ENCODE peak calls at places on chromosomes 11 and 22, in ten cellular contexts. C is H9, V is kidney epithelial cell, K is mucosa of descending colon, R is GM12864, J is left lung, Q is B cell, H is Caco-2, A is MM.1S, M is fibroblast of lung. Z is an unnamed sample.

GRCh38 chr11:78313181-78313788 is 104.3 kb downstream of the GAB2 start:
- DNase-seq in C (no peak), V (peak), K (no peak), R (no peak), J (no peak), Q (no peak), H (no peak), A (no peak), M (peak), Z (no peak)

GRCh38 chr22:30538280-30538679 is 8.3 kb downstream of the SEC14L6 start:
- DNase-seq in C (no peak), V (no peak), K (no peak), R (no peak), J (no peak), Q (no peak), H (no peak), A (no peak), M (no peak), Z (no peak)

GRCh38 chr11:96260067-96260511 is 82.9 kb downstream of the MAML2 start:
- DNase-seq in C (no peak), V (no peak), K (no peak), R (no peak), J (no peak), Q (no peak), H (no peak), A (no peak), M (no peak), Z (no peak)

GRCh38 chr22:42933783-42934144 is 76.7 kb upstream of the ARFGAP3 start:
- DNase-seq in C (no peak), V (peak), K (no peak), R (no peak), J (no peak), Q (no peak), H (no peak), A (no peak), M (peak), Z (no peak)

GRCh38 chr11:106917973-106918372 is 100.3 kb downstream of the GUCY1A2 start:
- DNase-seq in C (peak), V (no peak), K (no peak), R (no peak), J (no peak), Q (no peak), H (peak), A (peak), M (peak), Z (no peak)

GRCh38 chr11:69453151-69453550 is 28.3 kb upstream of the LINC01488 start:
- DNase-seq in C (no peak), V (no peak), K (no peak), R (no peak), J (peak), Q (no peak), H (no peak), A (no peak), M (no peak), Z (no peak)

GRCh38 chr11:19811391-19811790 is 98.8 kb downstream of the NAV2 start:
- DNase-seq in C (no peak), V (no peak), K (no peak), R (no peak), J (no peak), Q (no peak), H (no peak), A (no peak), M (no peak), Z (no peak)

GRCh38 chr11:60705895-60706294 is 6.5 kb downstream of the MS4A8 start:
- DNase-seq in C (no peak), V (no peak), K (no peak), R (no peak), J (no peak), Q (no peak), H (no peak), A (no peak), M (no peak), Z (no peak)

GRCh38 chr11:114914231-114915005 is 236.1 kb downstream of the NXPE2 start:
- DNase-seq in C (no peak), V (no peak), K (no peak), R (no peak), J (no peak), Q (no peak), H (no peak), A (no peak), M (no peak), Z (no peak)

GRCh38 chr11:132024587-132025295 is 654.3 kb downstream of the NTM start:
- DNase-seq in C (no peak), V (peak), K (no peak), R (no peak), J (no peak), Q (no peak), H (no peak), A (no peak), M (peak), Z (no peak)

GRCh38 chr11:36354221-36355003 is 58.3 kb downstream of the PRR5L start:
- DNase-seq in C (no peak), V (no peak), K (no peak), R (peak), J (no peak), Q (no peak), H (peak), A (peak), M (no peak), Z (no peak)

GRCh38 chr11:43982421-43982820 is 40.0 kb downstream of the C11orf96 start:
- DNase-seq in C (no peak), V (no peak), K (no peak), R (no peak), J (no peak), Q (no peak), H (no peak), A (no peak), M (no peak), Z (no peak)

GRCh38 chr11:130323452-130324448 is 9.0 kb upstream of the ZBTB44 start:
- DNase-seq in C (no peak), V (no peak), K (no peak), R (no peak), J (no peak), Q (no peak), H (no peak), A (no peak), M (peak), Z (no peak)

GRCh38 chr11:87114093-87114492 is 76.4 kb downstream of the TMEM135 start:
- DNase-seq in C (no peak), V (no peak), K (no peak), R (no peak), J (no peak), Q (no peak), H (no peak), A (no peak), M (peak), Z (no peak)

GRCh38 chr22:25736378-25737011 is 5.5 kb upstream of the MYO18B start:
- DNase-seq in C (no peak), V (no peak), K (no peak), R (no peak), J (no peak), Q (no peak), H (no peak), A (no peak), M (no peak), Z (no peak)

GRCh38 chr11:33002143-33002542 is 13.5 kb upstream of the DEPDC7 start:
- DNase-seq in C (no peak), V (no peak), K (no peak), R (no peak), J (no peak), Q (no peak), H (no peak), A (no peak), M (no peak), Z (no peak)

GRCh38 chr11:66070604-66071325 is 693 bp downstream of the PACS1 start:
- DNase-seq in C (peak), V (no peak), K (peak), R (no peak), J (peak), Q (peak), H (peak), A (peak), M (peak), Z (no peak)

GRCh38 chr11:35144103-35144741 is 5.3 kb downstream of the CD44 start:
- DNase-seq in C (no peak), V (no peak), K (peak), R (peak), J (no peak), Q (peak), H (no peak), A (peak), M (peak), Z (no peak)

GRCh38 chr11:12418019-12418611 is 40.7 kb downstream of the PARVA start:
- DNase-seq in C (no peak), V (no peak), K (no peak), R (no peak), J (no peak), Q (no peak), H (no peak), A (no peak), M (peak), Z (no peak)

GRCh38 chr22:27088026-27088425 is 430.6 kb downstream of the MIAT start:
- DNase-seq in C (no peak), V (no peak), K (no peak), R (no peak), J (no peak), Q (no peak), H (no peak), A (no peak), M (peak), Z (no peak)

GRCh38 chr22:50469377-50470305 is 5.2 kb downstream of the SBF1 start:
- DNase-seq in C (peak), V (peak), K (peak), R (peak), J (peak), Q (peak), H (no peak), A (peak), M (peak), Z (no peak)

GRCh38 chr11:48111941-48112340 is 104.7 kb upstream of the OR4B1 start:
- DNase-seq in C (no peak), V (no peak), K (no peak), R (no peak), J (no peak), Q (no peak), H (no peak), A (no peak), M (no peak), Z (no peak)

GRCh38 chr11:65036931-65037330 is 4.1 kb upstream of the SAC3D1 start:
- DNase-seq in C (no peak), V (no peak), K (no peak), R (no peak), J (peak), Q (no peak), H (no peak), A (no peak), M (no peak), Z (peak)

GRCh38 chr22:25404923-25405853 is 159.3 kb upstream of the GRK3 start:
- DNase-seq in C (no peak), V (no peak), K (peak), R (no peak), J (peak), Q (peak), H (peak), A (peak), M (peak), Z (no peak)

GRCh38 chr11:133790995-133791394 is 54.3 kb downstream of the SPATA19 start:
- DNase-seq in C (no peak), V (no peak), K (no peak), R (no peak), J (no peak), Q (no peak), H (no peak), A (no peak), M (no peak), Z (no peak)

GRCh38 chr11:128532571-128533091 is 54.7 kb downstream of the ETS1 start:
- DNase-seq in C (peak), V (no peak), K (no peak), R (no peak), J (no peak), Q (no peak), H (no peak), A (no peak), M (no peak), Z (no peak)

GRCh38 chr11:61637287-61637686 is 42.9 kb upstream of the DAGLA start:
- DNase-seq in C (no peak), V (no peak), K (no peak), R (no peak), J (no peak), Q (no peak), H (no peak), A (peak), M (peak), Z (no peak)

GRCh38 chr11:78205256-78205655 is 16.5 kb downstream of the USP35 start:
- DNase-seq in C (no peak), V (no peak), K (no peak), R (no peak), J (no peak), Q (no peak), H (no peak), A (no peak), M (no peak), Z (no peak)

GRCh38 chr11:102794382-102794781 is 3.6 kb downstream of the MMP1 start:
- DNase-seq in C (peak), V (no peak), K (no peak), R (no peak), J (no peak), Q (peak), H (peak), A (peak), M (no peak), Z (no peak)

GRCh38 chr22:23225724-23226496 is 45.6 kb downstream of the BCR start:
- DNase-seq in C (no peak), V (no peak), K (peak), R (no peak), J (peak), Q (no peak), H (no peak), A (no peak), M (peak), Z (no peak)

GRCh38 chr11:4074266-4074665 is 20.3 kb upstream of the RRM1 start:
- DNase-seq in C (no peak), V (no peak), K (no peak), R (no peak), J (no peak), Q (no peak), H (no peak), A (no peak), M (no peak), Z (no peak)

GRCh38 chr22:41240377-41241132 is at the start of gene CHADL:
- DNase-seq in C (peak), V (no peak), K (no peak), R (no peak), J (no peak), Q (no peak), H (no peak), A (no peak), M (no peak), Z (no peak)

GRCh38 chr11:20275987-20276660 is 87.4 kb upstream of the HTATIP2 start:
- DNase-seq in C (no peak), V (peak), K (no peak), R (no peak), J (no peak), Q (no peak), H (no peak), A (no peak), M (no peak), Z (no peak)

GRCh38 chr11:114893329-114893728 is 215.0 kb downstream of the NXPE2 start:
- DNase-seq in C (no peak), V (no peak), K (no peak), R (no peak), J (no peak), Q (no peak), H (no peak), A (no peak), M (no peak), Z (no peak)

GRCh38 chr11:91303754-91304153 is 920.9 kb upstream of the FAT3 start:
- DNase-seq in C (no peak), V (no peak), K (no peak), R (no peak), J (no peak), Q (no peak), H (no peak), A (no peak), M (no peak), Z (no peak)

GRCh38 chr11:91305402-91305801 is 919.2 kb upstream of the FAT3 start:
- DNase-seq in C (no peak), V (no peak), K (no peak), R (no peak), J (no peak), Q (no peak), H (no peak), A (no peak), M (no peak), Z (no peak)

GRCh38 chr11:91310085-91310484 is 914.5 kb upstream of the FAT3 start:
- DNase-seq in C (no peak), V (no peak), K (no peak), R (no peak), J (no peak), Q (no peak), H (no peak), A (no peak), M (no peak), Z (no peak)

GRCh38 chr11:91308069-91308468 is 916.5 kb upstream of the FAT3 start:
- DNase-seq in C (no peak), V (no peak), K (no peak), R (no peak), J (no peak), Q (no peak), H (no peak), A (no peak), M (no peak), Z (peak)
- TF ChIP-seq CTCF in C (no peak), V (no peak), K (no peak), R (no peak), J (no peak), Q (no peak), H (no peak), A (no peak), M (no peak), Z (no peak)

GRCh38 chr11:125163431-125164011 is 1.0 kb upstream of the PKNOX2 start:
- DNase-seq in C (peak), V (no peak), K (no peak), R (no peak), J (no peak), Q (no peak), H (no peak), A (no peak), M (no peak), Z (no peak)

GRCh38 chr11:125164091-125164421 is 495 bp upstream of the PKNOX2 start:
- DNase-seq in C (no peak), V (no peak), K (no peak), R (no peak), J (no peak), Q (no peak), H (no peak), A (no peak), M (no peak), Z (no peak)

GRCh38 chr11:125165664-125166346 is 1.3 kb downstream of the PKNOX2 start:
- DNase-seq in C (no peak), V (no peak), K (no peak), R (no peak), J (no peak), Q (peak), H (no peak), A (no peak), M (peak), Z (no peak)

GRCh38 chr11:125165111-125165663 is 636 bp downstream of the PKNOX2 start:
- DNase-seq in C (no peak), V (no peak), K (peak), R (no peak), J (peak), Q (peak), H (peak), A (no peak), M (peak), Z (no peak)

DNA sequence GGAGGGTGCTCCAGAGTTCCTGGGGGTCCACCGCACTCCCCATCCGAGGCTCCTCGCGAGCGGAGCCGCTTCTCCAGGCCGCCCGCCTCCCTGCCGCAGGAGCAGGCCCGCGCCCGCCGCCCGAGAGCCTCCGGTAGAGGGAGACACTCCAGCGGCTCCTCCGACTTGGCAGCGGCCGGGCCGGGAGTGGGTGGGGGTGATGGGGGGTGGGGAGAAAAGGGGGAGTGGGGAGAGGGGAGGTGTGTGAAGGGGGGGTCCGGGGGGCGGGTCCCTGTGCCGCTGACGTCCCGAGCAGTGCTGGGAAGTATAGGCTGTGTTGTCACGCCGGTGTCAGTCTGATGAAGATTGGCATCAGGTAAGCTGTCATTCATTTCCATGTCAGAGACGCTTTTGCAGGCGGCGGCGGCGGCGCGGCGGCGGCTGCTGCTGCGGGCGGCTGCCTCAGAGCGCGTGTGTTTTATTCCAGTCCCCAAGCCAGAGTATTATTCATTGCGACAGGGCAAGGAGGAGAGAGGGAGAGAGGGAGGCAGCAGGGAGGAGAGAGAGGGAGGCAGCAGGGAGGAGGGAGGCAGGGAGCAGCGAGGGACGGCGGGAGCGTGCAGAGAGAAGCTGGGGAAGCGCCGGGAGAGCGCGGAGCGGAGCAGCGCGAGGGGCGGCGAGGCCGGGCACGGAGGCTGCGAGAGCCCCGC is at the start of gene PKNOX2:
- DNase-seq in C (peak), V (no peak), K (peak), R (no peak), J (peak), Q (peak), H (peak), A (peak), M (peak), Z (peak)
- TF ChIP-seq CTCF in C (peak), V (peak), K (peak), R (peak), J (peak), Q (peak), H (peak), A (peak), M (peak), Z (peak)

GRCh38 chr11:31050061-31050790 is 319.3 kb downstream of the DCDC1 start:
- DNase-seq in C (peak), V (no peak), K (peak), R (no peak), J (no peak), Q (no peak), H (no peak), A (no peak), M (no peak), Z (no peak)

GRCh38 chr11:31045335-31045734 is 324.2 kb downstream of the DCDC1 start:
- DNase-seq in C (no peak), V (no peak), K (no peak), R (no peak), J (no peak), Q (no peak), H (peak), A (no peak), M (peak), Z (peak)
- TF ChIP-seq CTCF in C (peak), V (peak), K (no peak), R (no peak), J (no peak), Q (no peak), H (peak), A (peak), M (no peak), Z (peak)

DNA sequence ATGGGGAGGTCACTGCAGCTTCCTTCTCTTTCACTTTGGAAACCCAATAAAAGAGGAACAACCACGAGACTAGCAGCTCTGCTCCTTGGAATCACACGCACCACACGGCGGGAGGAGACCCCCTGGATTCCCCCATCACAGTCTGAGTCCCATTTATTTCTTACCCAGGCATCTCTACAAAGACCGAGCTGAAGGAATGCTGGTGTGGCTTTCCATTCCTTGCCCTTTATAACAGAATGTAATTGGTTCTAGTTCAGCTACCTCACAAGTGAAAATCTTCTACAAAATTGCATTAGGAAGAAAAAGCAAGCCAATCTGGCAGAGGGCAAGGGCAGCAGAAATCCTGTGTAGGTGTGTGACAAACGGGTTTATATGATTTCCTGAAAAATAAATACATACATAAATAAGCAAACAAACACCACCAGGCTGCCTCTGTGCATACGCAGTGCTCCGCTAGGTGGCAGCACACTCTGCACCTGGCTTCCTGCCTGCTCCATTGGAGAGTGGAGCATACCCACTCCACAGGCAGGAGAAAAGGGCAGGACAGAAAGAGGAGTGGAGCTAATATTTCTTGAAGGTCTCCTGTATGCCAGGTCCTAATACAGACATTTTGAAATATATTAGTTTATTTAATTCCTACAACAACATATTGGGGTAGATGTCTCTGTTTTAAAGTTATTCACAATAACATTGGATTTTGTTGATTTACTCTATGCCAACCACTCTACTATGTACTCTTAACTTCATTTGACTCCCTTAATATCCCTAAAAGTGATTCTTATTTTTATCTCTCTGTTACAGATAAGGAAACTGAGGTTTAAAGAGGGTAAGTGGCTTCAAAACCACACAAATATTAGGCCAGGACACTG is 673.1 kb downstream of the KCNA4 start:
- DNase-seq in C (peak), V (no peak), K (peak), R (no peak), J (peak), Q (peak), H (peak), A (peak), M (peak), Z (peak)
- TF ChIP-seq CTCF in C (peak), V (peak), K (peak), R (peak), J (peak), Q (peak), H (peak), A (peak), M (peak), Z (peak)

GRCh38 chr22:48856308-48856615 is 971.4 kb downstream of the BRD1 start:
- DNase-seq in C (no peak), V (no peak), K (no peak), R (no peak), J (no peak), Q (no peak), H (no peak), A (no peak), M (no peak), Z (no peak)
- TF ChIP-seq CTCF in C (no peak), V (no peak), K (no peak), R (no peak), J (no peak), Q (no peak), H (no peak), A (no peak), M (no peak), Z (no peak)